ENCODE peak calls at places on chromosome X, in six cellular contexts. Y, U, T, B, E and G are unnamed samples.

GRCh38 chrX:63918611-63919010 is 133.6 kb upstream of the ARHGEF9 start:
- DNase-seq in Y (no peak), U (no peak), T (no peak), B (no peak), E (no peak), G (peak; percentile 6)

GRCh38 chrX:85309717-85310116 is 65.9 kb downstream of the ZNF711 start:
- DNase-seq in Y (no peak), U (no peak), T (no peak), B (no peak), E (no peak), G (peak; percentile 8)

GRCh38 chrX:77087529-77088169 is 359.5 kb upstream of the FGF16 start:
- DNase-seq in Y (no peak), U (no peak), T (no peak), B (no peak), E (no peak), G (no peak)

GRCh38 chrX:100512471-100512870 is 72.3 kb upstream of the TNMD start:
- DNase-seq in Y (peak; percentile 6), U (no peak), T (no peak), B (no peak), E (no peak), G (peak; percentile 1)

GRCh38 chrX:133989491-133989890 is 4.1 kb upstream of the GPC3 start:
- DNase-seq in Y (no peak), U (no peak), T (no peak), B (no peak), E (no peak), G (no peak)

GRCh38 chrX:119389854-119390501 is 9.2 kb upstream of the SLC25A43 start:
- DNase-seq in Y (peak; percentile 1), U (no peak), T (no peak), B (no peak), E (no peak), G (no peak)

GRCh38 chrX:54029543-54030143 is 14.6 kb downstream of the PHF8 start:
- DNase-seq in Y (no peak), U (peak; percentile 56), T (no peak), B (no peak), E (no peak), G (no peak)

GRCh38 chrX:138485767-138486166 is 225.8 kb downstream of the FGF13 start:
- DNase-seq in Y (no peak), U (no peak), T (no peak), B (no peak), E (no peak), G (no peak)

GRCh38 chrX:129791961-129792570 is 12.3 kb downstream of the SASH3 start:
- DNase-seq in Y (no peak), U (no peak), T (no peak), B (no peak), E (no peak), G (no peak)

GRCh38 chrX:22122510-22122909 is 90.4 kb downstream of the PHEX start:
- DNase-seq in Y (no peak), U (no peak), T (no peak), B (no peak), E (peak; percentile 67), G (no peak)

GRCh38 chrX:17007134-17007768 is 60.8 kb downstream of the REPS2 start:
- DNase-seq in Y (no peak), U (no peak), T (no peak), B (no peak), E (no peak), G (no peak)

GRCh38 chrX:115493015-115493414 is 68.0 kb upstream of the PLS3 start:
- DNase-seq in Y (no peak), U (no peak), T (no peak), B (no peak), E (no peak), G (no peak)

GRCh38 chrX:46561931-46562721 is 11.4 kb upstream of the CHST7 start:
- DNase-seq in Y (no peak), U (peak; percentile 47), T (peak; percentile 71), B (no peak), E (no peak), G (no peak)

GRCh38 chrX:154401045-154401799 is 3.0 kb downstream of the RPL10 start:
- DNase-seq in Y (no peak), U (no peak), T (no peak), B (no peak), E (no peak), G (no peak)

GRCh38 chrX:30748337-30748960 is 95.2 kb downstream of the GK start:
- DNase-seq in Y (no peak), U (no peak), T (no peak), B (no peak), E (no peak), G (no peak)

GRCh38 chrX:6227445-6227820 is 1.2 kb downstream of the NLGN4X start:
- DNase-seq in Y (no peak), U (no peak), T (no peak), B (no peak), E (no peak), G (no peak)

GRCh38 chrX:149837639-149838038 is 43.3 kb upstream of the MAGEA8 start:
- DNase-seq in Y (no peak), U (no peak), T (no peak), B (no peak), E (no peak), G (no peak)

GRCh38 chrX:143642426-143642825 is 6.5 kb upstream of the SLITRK4 start:
- DNase-seq in Y (no peak), U (no peak), T (no peak), B (no peak), E (no peak), G (no peak)

GRCh38 chrX:43644124-43644701 is 11.9 kb upstream of the MAOA start:
- DNase-seq in Y (no peak), U (no peak), T (no peak), B (no peak), E (no peak), G (no peak)

GRCh38 chrX:150575415-150575814 is 7.0 kb downstream of the MTM1 start:
- DNase-seq in Y (peak; percentile 65), U (no peak), T (no peak), B (peak; percentile 46), E (no peak), G (peak; percentile 72)

GRCh38 chrX:48938721-48939416 is 18.5 kb downstream of the OTUD5 start:
- DNase-seq in Y (no peak), U (no peak), T (peak; percentile 84), B (peak; percentile 56), E (no peak), G (no peak)

GRCh38 chrX:38275615-38276014 is 51.7 kb downstream of the RPGR start:
- DNase-seq in Y (no peak), U (no peak), T (no peak), B (no peak), E (no peak), G (peak; percentile 27)